ENCODE peak calls at places on chromosomes 13 and 19, in seven cellular contexts. G is CD8-positive, alpha-beta memory T cell; R is A673; I is left lung; J is PC-3; O is adipocyte; Q is kidney. D is an unnamed sample.

GRCh38 chr13:97307882-97308624 is 85.9 kb downstream of the MBNL2 start:
- DNase-seq in O (peak; percentile 67), R (no peak), I (no peak), Q (no peak), J (peak; percentile 68), G (no peak), D (no peak)

GRCh38 chr13:33153421-33154381 is 131.9 kb downstream of the STARD13 start:
- DNase-seq in I (no peak), J (peak; percentile 36), R (no peak), O (peak; percentile 32), G (no peak), Q (peak; percentile 89), D (no peak)

GRCh38 chr13:113046883-113047244 is 58.7 kb upstream of the F7 start:
- DNase-seq in R (no peak), O (no peak), I (no peak), J (no peak), G (no peak), Q (peak; percentile 43), D (peak; percentile 39)

GRCh38 chr19:8578642-8579265 is 1.5 kb upstream of the MYO1F start:
- DNase-seq in Q (peak; percentile 88), G (peak; percentile 75), I (peak; percentile 76), O (peak; percentile 90), R (peak; percentile 81), J (peak; percentile 86), D (peak; percentile 94)

GRCh38 chr19:9986787-9987281 is 23.5 kb downstream of the COL5A3 start:
- DNase-seq in Q (no peak), R (no peak), G (no peak), J (no peak), O (peak; percentile 40), I (no peak), D (no peak)

GRCh38 chr19:53971608-53972007 is 8.9 kb downstream of the CACNG8 start:
- DNase-seq in Q (no peak), O (no peak), R (no peak), G (no peak), J (no peak), I (peak; percentile 40), D (no peak)

GRCh38 chr19:48568345-48568886 is 16.4 kb downstream of the SULT2B1 start:
- DNase-seq in R (peak; percentile 52), Q (peak; percentile 94), J (peak; percentile 83), G (no peak), I (peak; percentile 87), O (peak; percentile 96), D (no peak)

GRCh38 chr13:62960723-62961122 is 1545.1 kb upstream of the PCDH20 start:
- DNase-seq in O (no peak), R (no peak), G (no peak), I (no peak), J (no peak), Q (no peak), D (no peak)

GRCh38 chr19:32041681-32042292 is 303.6 kb upstream of the ZNF507 start:
- DNase-seq in J (no peak), G (no peak), R (peak; percentile 69), Q (no peak), I (peak; percentile 43), O (peak; percentile 4), D (no peak)

GRCh38 chr13:45219123-45219891 is 18.5 kb upstream of the KCTD4 start:
- DNase-seq in J (peak; percentile 19), O (no peak), I (no peak), G (no peak), R (no peak), Q (no peak), D (no peak)

GRCh38 chr19:35785087-35785627 is 9.8 kb downstream of the ARHGAP33 start:
- DNase-seq in G (no peak), J (no peak), Q (no peak), I (no peak), R (no peak), O (no peak), D (no peak)

GRCh38 chr13:95212962-95213850 is 88.0 kb downstream of the ABCC4 start:
- DNase-seq in I (no peak), O (no peak), G (no peak), J (peak; percentile 39), Q (no peak), R (no peak), D (no peak)

GRCh38 chr13:102817907-102818306 is 19.0 kb downstream of the BIVM start:
- DNase-seq in I (no peak), O (no peak), R (peak; percentile 30), J (no peak), Q (no peak), G (no peak), D (no peak)

DNA sequence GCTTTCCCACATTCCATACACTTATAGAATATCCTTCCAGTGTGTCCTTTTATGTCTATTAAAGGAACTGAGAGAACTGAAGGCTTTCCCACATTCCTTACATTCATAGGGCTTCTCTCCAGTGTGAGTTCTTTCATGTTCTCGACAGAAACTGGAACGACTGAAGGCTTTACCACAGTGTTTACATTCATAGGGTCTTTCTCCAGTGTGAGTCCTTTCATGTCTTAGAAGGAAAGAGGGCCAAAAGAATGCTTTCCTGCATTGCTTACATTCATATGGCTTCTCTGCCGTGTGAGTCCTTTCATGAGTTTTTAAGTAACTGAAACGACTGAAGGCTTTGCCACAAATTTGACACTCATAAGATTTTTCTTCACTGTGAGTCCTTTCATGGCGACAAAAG is 22.3 kb downstream of the ZNF44 start:
- DNase-seq in R (no peak), Q (no peak), G (no peak), O (no peak), J (no peak), I (no peak), D (no peak)
- H3K9me3 ChIP-seq in R (peaks cover 45% of the 10 kb centered on the region), Q (peaks cover 27% of the 10 kb centered on the region), G (peaks cover 57% of the 10 kb centered on the region), O (peaks cover 98% of the 10 kb centered on the region), J (peaks cover 61% of the 10 kb centered on the region), I (no peaks in the 10 kb centered on the region), D (peaks cover 100% of the 10 kb centered on the region)

GRCh38 chr19:56987184-56987583 is 132.6 kb upstream of the USP29 start:
- DNase-seq in R (no peak), J (no peak), G (no peak), O (no peak), I (no peak), Q (no peak), D (no peak)
- H3K9me3 ChIP-seq in R (peaks cover 6% of the 10 kb centered on the region), J (peaks cover 23% of the 10 kb centered on the region), G (peaks cover 5% of the 10 kb centered on the region), O (peaks cover 21% of the 10 kb centered on the region), I (no peaks in the 10 kb centered on the region), Q (no peaks in the 10 kb centered on the region), D (peaks cover 96% of the 10 kb centered on the region)

DNA sequence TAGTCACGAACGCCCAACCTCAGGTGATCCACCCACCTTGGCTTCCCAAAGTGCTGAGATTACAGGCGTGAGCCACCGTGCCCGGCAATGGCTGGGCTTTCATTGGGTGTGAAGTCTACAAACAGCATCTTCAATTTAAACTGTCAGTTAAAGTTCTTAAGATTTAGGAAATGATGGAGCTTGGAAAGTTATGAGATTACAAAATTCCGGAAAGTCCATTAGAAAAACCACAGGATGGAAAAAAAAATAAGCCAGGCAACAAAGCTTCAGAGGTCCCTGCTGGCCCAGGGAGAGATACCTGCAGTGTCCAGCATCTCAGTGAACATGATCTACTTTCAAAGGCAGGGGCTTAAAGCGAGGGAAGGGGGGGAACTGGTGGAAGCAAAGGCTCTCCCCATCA is 4.6 kb upstream of the ZNF587B start:
- DNase-seq in G (no peak), J (no peak), Q (no peak), R (no peak), I (no peak), O (no peak), D (no peak)
- H3K9me3 ChIP-seq in G (no peaks in the 10 kb centered on the region), J (no peaks in the 10 kb centered on the region), Q (no peaks in the 10 kb centered on the region), R (no peaks in the 10 kb centered on the region), I (no peaks in the 10 kb centered on the region), O (no peaks in the 10 kb centered on the region), D (no peaks in the 10 kb centered on the region)

GRCh38 chr19:23972161-23972560 is 57.5 kb downstream of the ZNF726 start:
- DNase-seq in R (no peak), Q (peak; percentile 53), I (no peak), O (no peak), J (no peak), G (no peak), D (no peak)

GRCh38 chr19:23974941-23975340 is 60.3 kb downstream of the ZNF726 start:
- DNase-seq in Q (no peak), G (no peak), R (no peak), J (peak; percentile 54), I (no peak), O (no peak), D (no peak)

GRCh38 chr19:23971598-23971997 is 56.9 kb downstream of the ZNF726 start:
- DNase-seq in Q (peak; percentile 58), G (no peak), I (no peak), R (no peak), O (no peak), J (no peak), D (no peak)
- H3K9me3 ChIP-seq in Q (no peaks in the 10 kb centered on the region), G (no peaks in the 10 kb centered on the region), I (no peaks in the 10 kb centered on the region), R (peaks cover 13% of the 10 kb centered on the region), O (peaks cover 3% of the 10 kb centered on the region), J (no peaks in the 10 kb centered on the region), D (no peaks in the 10 kb centered on the region)